ENCODE peak calls at places on chromosome 7, in five cellular contexts. N is HFFc6, B is psoas muscle, S is ovary, X is tibial artery. I is an unnamed sample.

GRCh38 chr7:80876894-80877414 is 41.9 kb downstream of the SEMA3C start:
- DNase-seq in N (peak; percentile 85), B (no peak), S (no peak), X (no peak), I (no peak)

GRCh38 chr7:41256186-41256945 is 446.5 kb downstream of the INHBA start:
- DNase-seq in N (peak; percentile 30), B (no peak), S (no peak), X (no peak), I (no peak)

GRCh38 chr7:146652176-146652575 is 535.6 kb downstream of the CNTNAP2 start:
- DNase-seq in N (no peak), B (no peak), S (no peak), X (no peak), I (no peak)

GRCh38 chr7:71824356-71824755 is 587.8 kb downstream of the CALN1 start:
- DNase-seq in N (no peak), B (no peak), S (no peak), X (no peak), I (no peak)

GRCh38 chr7:36764929-36765328 is 40.6 kb upstream of the AOAH start:
- DNase-seq in N (no peak), B (no peak), S (no peak), X (no peak), I (no peak)

GRCh38 chr7:79782256-79782655 is 328.8 kb upstream of the MAGI2 start:
- DNase-seq in N (no peak), B (no peak), S (no peak), X (no peak), I (no peak)

GRCh38 chr7:14807498-14807897 is 95.1 kb downstream of the DGKB start:
- DNase-seq in N (no peak), B (no peak), S (no peak), X (no peak), I (no peak)

GRCh38 chr7:135728136-135728669 is at the start of gene SLC13A4:
- DNase-seq in N (no peak), B (no peak), S (no peak), X (no peak), I (no peak)

GRCh38 chr7:101702362-101702850 is 73.3 kb upstream of the MYL10 start:
- DNase-seq in N (peak; percentile 21), B (no peak), S (no peak), X (no peak), I (no peak)

GRCh38 chr7:140983802-140984201 is 30.9 kb downstream of the MRPS33 start:
- DNase-seq in N (no peak), B (no peak), S (no peak), X (no peak), I (peak; percentile 11)

GRCh38 chr7:3493499-3493898 is 192.4 kb downstream of the SDK1 start:
- DNase-seq in N (no peak), B (no peak), S (no peak), X (no peak), I (no peak)

GRCh38 chr7:34128762-34129161 is 223.4 kb downstream of the BMPER start:
- DNase-seq in N (peak; percentile 66), B (no peak), S (no peak), X (no peak), I (peak; percentile 30)

GRCh38 chr7:36165059-36165458 is 12.0 kb downstream of the EEPD1 start:
- DNase-seq in N (no peak), B (no peak), S (no peak), X (no peak), I (no peak)

GRCh38 chr7:70700055-70700934 is 431.6 kb upstream of the GALNT17 start:
- DNase-seq in N (no peak), B (no peak), S (no peak), X (no peak), I (no peak)

GRCh38 chr7:81514546-81514945 is 255.3 kb downstream of the HGF start:
- DNase-seq in N (no peak), B (no peak), S (no peak), X (no peak), I (peak; percentile 16)

GRCh38 chr7:3436746-3437145 is 135.7 kb downstream of the SDK1 start:
- DNase-seq in N (no peak), B (no peak), S (no peak), X (no peak), I (no peak)

GRCh38 chr7:3835102-3835501 is 534.0 kb downstream of the SDK1 start:
- DNase-seq in N (no peak), B (no peak), S (no peak), X (no peak), I (no peak)

GRCh38 chr7:26278769-26279168 is 12.9 kb upstream of the SNX10 start:
- DNase-seq in N (peak; percentile 11), B (no peak), S (no peak), X (no peak), I (no peak)

GRCh38 chr7:84317536-84317935 is 122.9 kb upstream of the SEMA3A start:
- DNase-seq in N (no peak), B (no peak), S (no peak), X (no peak), I (no peak)

GRCh38 chr7:141590666-141591065 is 39.5 kb downstream of the AGK start:
- DNase-seq in N (no peak), B (no peak), S (no peak), X (no peak), I (no peak)

GRCh38 chr7:157576415-157576814 is 239.6 kb downstream of the DNAJB6 start:
- DNase-seq in N (no peak), B (no peak), S (no peak), X (no peak), I (no peak)

GRCh38 chr7:148958061-148958460 is 70.2 kb downstream of the PDIA4 start:
- DNase-seq in N (no peak), B (no peak), S (no peak), X (no peak), I (no peak)

GRCh38 chr7:124603066-124603465 is 162.5 kb downstream of the GPR37 start:
- DNase-seq in N (no peak), B (no peak), S (no peak), X (no peak), I (no peak)

GRCh38 chr7:108486291-108486966 is 30.2 kb upstream of the NRCAM start:
- DNase-seq in N (peak; percentile 6), B (no peak), S (no peak), X (no peak), I (no peak)

GRCh38 chr7:1027285-1028043 is 16.9 kb upstream of the GPR146 start:
- DNase-seq in N (peak; percentile 22), B (peak; percentile 32), S (peak; percentile 64), X (no peak), I (no peak)

GRCh38 chr7:140033779-140034363 is 28.9 kb downstream of the PARP12 start:
- DNase-seq in N (no peak), B (no peak), S (no peak), X (no peak), I (no peak)

GRCh38 chr7:40437936-40438634 is 303.3 kb downstream of the SUGCT start:
- DNase-seq in N (no peak), B (no peak), S (no peak), X (no peak), I (no peak)

GRCh38 chr7:117048854-117049321 is 95.6 kb downstream of the ST7 start:
- DNase-seq in N (no peak), B (no peak), S (no peak), X (no peak), I (no peak)

GRCh38 chr7:101125989-101126650 is 784 bp upstream of the SERPINE1 start:
- DNase-seq in N (peak; percentile 77), B (peak; percentile 82), S (peak; percentile 94), X (peak; percentile 71), I (peak; percentile 55)

GRCh38 chr7:93890041-93890463 is 501 bp downstream of the TFPI2 start:
- DNase-seq in N (no peak), B (no peak), S (peak; percentile 59), X (peak; percentile 23), I (no peak)
- TF ChIP-seq CTCF in N (no peak), B (no peak), S (no peak), X (no peak), I (no peak)

DNA sequence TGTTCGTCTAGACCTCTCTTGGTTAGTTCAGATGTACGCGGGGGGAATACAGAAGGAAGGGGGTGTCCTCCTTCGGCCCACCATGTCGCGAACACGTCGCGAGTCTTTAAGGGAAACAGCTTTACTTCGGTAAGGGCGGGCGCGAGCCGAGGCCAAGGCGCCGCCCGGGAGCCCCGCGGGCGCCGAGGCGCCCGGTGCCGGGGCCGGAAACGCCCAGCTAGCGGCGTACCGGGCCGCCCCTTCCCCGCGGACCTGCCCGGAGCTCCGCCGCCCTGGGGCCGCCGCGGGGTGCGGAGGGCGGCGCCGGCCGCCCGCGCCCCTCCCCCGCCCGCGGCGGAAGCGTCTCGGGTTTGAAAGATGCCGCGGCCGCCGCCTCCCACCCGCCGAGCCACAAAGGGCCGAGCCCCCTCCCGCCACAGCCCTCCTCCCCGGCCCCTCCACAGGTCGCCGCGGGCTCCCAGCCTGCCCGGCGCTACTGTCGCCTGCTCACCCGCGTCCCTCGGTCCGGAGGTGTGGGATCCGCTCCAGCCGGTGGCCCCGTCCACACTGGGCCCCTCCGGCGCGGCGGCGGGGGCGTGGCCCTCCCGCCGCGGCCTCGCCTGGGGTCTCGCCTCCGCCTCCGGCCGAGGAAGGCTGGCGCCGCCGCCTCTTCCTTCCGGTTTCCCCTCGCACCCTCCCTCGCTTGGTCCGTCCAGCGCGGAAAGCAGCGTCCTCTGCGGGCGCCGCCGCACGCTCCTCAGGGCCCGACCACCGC is at the start of gene KBTBD2:
- DNase-seq in N (peak; percentile 76), B (peak; percentile 88), S (peak; percentile 88), X (peak; percentile 78), I (no peak)
- TF ChIP-seq CTCF in N (no peak), B (no peak), S (no peak), X (no peak), I (no peak)

DNA sequence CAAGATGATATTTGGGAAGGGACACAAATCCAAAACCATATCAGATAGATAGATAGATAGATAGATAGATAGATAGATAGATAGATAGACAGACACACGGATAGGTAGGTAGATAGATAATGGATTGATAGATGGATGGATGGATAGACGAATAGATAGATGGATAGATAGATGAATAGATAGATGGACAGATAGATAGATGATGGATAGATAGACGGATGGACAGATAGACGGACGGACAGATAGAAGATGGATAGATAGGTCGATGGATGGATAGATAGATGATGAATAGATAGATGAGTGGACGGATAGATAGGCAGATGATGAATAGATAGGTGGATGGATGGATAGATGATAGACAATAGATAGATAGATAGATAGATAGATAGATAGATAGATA is 39.8 kb downstream of the NPTX2 start:
- DNase-seq in N (no peak), B (no peak), S (no peak), X (no peak), I (no peak)
- TF ChIP-seq CTCF in N (no peak), B (no peak), S (no peak), X (no peak), I (no peak)

GRCh38 chr7:74360008-74360407 is 70.8 kb downstream of the CLIP2 start:
- DNase-seq in N (no peak), B (no peak), S (no peak), X (no peak), I (no peak)

GRCh38 chr7:74362262-74362661 is 73.1 kb downstream of the CLIP2 start:
- DNase-seq in N (no peak), B (no peak), S (no peak), X (no peak), I (no peak)

GRCh38 chr7:74365320-74366022 is 76.3 kb downstream of the CLIP2 start:
- DNase-seq in N (peak; percentile 34), B (peak; percentile 38), S (peak; percentile 54), X (peak; percentile 68), I (peak; percentile 25)

DNA sequence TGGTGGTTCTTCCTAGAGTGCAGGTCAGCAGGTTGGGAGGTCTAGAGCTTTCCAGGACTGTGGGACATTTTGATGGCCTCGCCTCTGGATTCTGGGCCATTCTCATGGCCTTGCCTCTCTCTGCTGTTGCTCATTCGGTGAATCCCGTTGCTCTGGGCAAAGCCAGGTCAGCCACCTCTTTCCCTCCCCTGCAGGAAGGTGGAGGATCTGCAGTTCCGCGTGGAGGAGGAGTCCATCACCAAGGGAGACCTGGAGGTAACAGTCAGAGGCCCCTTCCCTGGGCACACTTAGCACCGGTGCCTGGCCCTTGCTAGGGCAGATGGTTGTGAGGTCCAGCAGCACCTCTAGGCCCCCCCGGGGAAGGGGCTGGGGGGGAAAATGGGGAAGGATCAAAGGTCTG is 74.9 kb downstream of the CLIP2 start:
- DNase-seq in N (peak; percentile 11), B (no peak), S (no peak), X (no peak), I (no peak)
- TF ChIP-seq CTCF in N (peak; percentile 57), B (no peak), S (no peak), X (no peak), I (peak; percentile 36)